ENCODE peak calls at places on chromosomes 3 and 15, in eight cellular contexts. O is NCI-H1694; P is heart left ventricle; X is NCI-H1092 treated with DMSO at 0.1 percent for 48 hours; L is naive thymus-derived CD8-positive, alpha-beta T cell; B is MV-4-11; C is GM04503; W is iris pigment epithelial cell. Q is an unnamed sample.

GRCh38 chr3:103847081-103848062 is 1412.6 kb downstream of the ZPLD1 start:
- DNase-seq in O (no peak), P (no peak), X (no peak), L (no peak), B (no peak), C (no peak), W (no peak), Q (no peak)

GRCh38 chr15:100707229-100707628 is 104.8 kb downstream of the ASB7 start:
- DNase-seq in O (no peak), P (no peak), X (no peak), L (no peak), B (no peak), C (no peak), W (no peak), Q (no peak)

GRCh38 chr3:45507820-45508317 is 86.7 kb upstream of the LIMD1 start:
- DNase-seq in O (peak), P (peak), X (no peak), L (peak), B (peak), C (no peak), W (peak), Q (no peak)

GRCh38 chr3:125172346-125172745 is 40.2 kb downstream of the SLC12A8 start:
- DNase-seq in O (no peak), P (no peak), X (no peak), L (no peak), B (no peak), C (no peak), W (no peak), Q (no peak)

GRCh38 chr15:65791335-65792129 is 561 bp downstream of the DENND4A start:
- DNase-seq in O (peak), P (peak), X (peak), L (peak), B (no peak), C (no peak), W (peak), Q (peak)

GRCh38 chr3:23075478-23075877 is 127.6 kb upstream of the UBE2E2 start:
- DNase-seq in O (no peak), P (no peak), X (no peak), L (no peak), B (peak), C (no peak), W (peak), Q (no peak)

GRCh38 chr15:81642451-81642990 is 268.5 kb upstream of the TMC3 start:
- DNase-seq in O (no peak), P (no peak), X (no peak), L (no peak), B (no peak), C (no peak), W (peak), Q (no peak)

GRCh38 chr15:76401285-76401684 is 64.7 kb downstream of the ISL2 start:
- DNase-seq in O (no peak), P (no peak), X (peak), L (no peak), B (peak), C (no peak), W (peak), Q (no peak)

GRCh38 chr3:15010664-15011063 is 54.5 kb downstream of the MRPS25 start:
- DNase-seq in O (no peak), P (no peak), X (no peak), L (no peak), B (no peak), C (no peak), W (peak), Q (no peak)

GRCh38 chr3:15860014-15860934 is 62.5 kb upstream of the ANKRD28 start:
- DNase-seq in O (peak), P (peak), X (peak), L (peak), B (no peak), C (peak), W (peak), Q (peak)

GRCh38 chr3:12884104-12884742 is 42.9 kb upstream of the RPL32 start:
- DNase-seq in O (no peak), P (peak), X (no peak), L (no peak), B (peak), C (peak), W (no peak), Q (no peak)

GRCh38 chr3:8191406-8191805 is 310.2 kb upstream of the LMCD1 start:
- DNase-seq in O (no peak), P (no peak), X (no peak), L (no peak), B (peak), C (no peak), W (no peak), Q (no peak)

GRCh38 chr3:185308126-185308754 is 54.4 kb upstream of the EHHADH start:
- DNase-seq in O (peak), P (no peak), X (peak), L (peak), B (peak), C (peak), W (peak), Q (peak)

Q was measured in GF-D8.